ENCODE peak calls at places on chromosomes 12 and 14, in six cellular contexts. Q, U, N, Z, I and D are unnamed samples. For H3K36me3, the result is how much of the 10 kb centered on the place peaks cover.

GRCh38 chr12:1977109-1977508 is 27.1 kb downstream of the DCP1B start:
- DNase-seq in I (no peak), U (no peak), Q (no peak), N (no peak), Z (no peak), D (no peak)

GRCh38 chr12:77615331-77615730 is 215.4 kb upstream of the NAV3 start:
- DNase-seq in Q (no peak), U (peak), N (no peak), Z (no peak), I (no peak), D (peak)

GRCh38 chr14:59464651-59465569 is at the start of gene GPR135:
- DNase-seq in I (peak), N (no peak), Z (peak), U (peak), Q (peak), D (peak)

GRCh38 chr12:116194935-116195431 is 82.5 kb downstream of the MED13L start:
- DNase-seq in Q (no peak), N (peak), Z (no peak), I (no peak), U (no peak), D (no peak)

GRCh38 chr12:5335059-5335458 is 96.8 kb upstream of the NTF3 start:
- DNase-seq in N (no peak), Z (no peak), U (peak), I (no peak), Q (no peak), D (peak)

GRCh38 chr14:22980672-22981089 is 1.7 kb downstream of the AJUBA start:
- DNase-seq in U (peak), I (no peak), N (no peak), Z (no peak), Q (peak), D (peak)

GRCh38 chr14:92362781-92363235 is 39.8 kb downstream of the SLC24A4 start:
- DNase-seq in Q (no peak), U (no peak), N (no peak), I (no peak), Z (peak), D (peak)

GRCh38 chr12:30888241-30888640 is 38.3 kb upstream of the TSPAN11 start:
- DNase-seq in U (no peak), Z (no peak), Q (no peak), N (no peak), I (no peak), D (no peak)

GRCh38 chr12:78797201-78797931 is 67.2 kb upstream of the SYT1 start:
- DNase-seq in Z (peak), Q (no peak), I (peak), U (peak), N (no peak), D (peak)

GRCh38 chr12:67436230-67436629 is 167.1 kb downstream of the CAND1 start:
- DNase-seq in U (no peak), Q (no peak), N (no peak), Z (peak), I (no peak), D (no peak)

GRCh38 chr14:68250950-68251765 is 431.6 kb downstream of the RAD51B start:
- DNase-seq in U (peak), Z (no peak), N (no peak), Q (no peak), I (no peak), D (no peak)

GRCh38 chr14:32259368-32260013 is 56.4 kb upstream of the RNU6-8 start:
- DNase-seq in U (peak), I (peak), Z (peak), N (peak), Q (peak), D (peak)

GRCh38 chr14:96614528-96614927 is 112.3 kb downstream of the PAPOLA start:
- DNase-seq in Z (no peak), I (no peak), U (no peak), Q (no peak), N (no peak), D (no peak)

GRCh38 chr14:20194101-20194500 is 3.4 kb downstream of the OR11G2 start:
- DNase-seq in I (no peak), Z (no peak), N (no peak), U (no peak), Q (no peak), D (no peak)

GRCh38 chr12:42935756-42936155 is 346.2 kb upstream of the PRICKLE1 start:
- DNase-seq in Z (peak), Q (no peak), N (no peak), I (peak), U (peak), D (peak)

GRCh38 chr12:90858261-90858660 is 96.7 kb downstream of the CCER1 start:
- DNase-seq in Q (peak), U (peak), Z (peak), I (peak), N (no peak), D (no peak)

DNA sequence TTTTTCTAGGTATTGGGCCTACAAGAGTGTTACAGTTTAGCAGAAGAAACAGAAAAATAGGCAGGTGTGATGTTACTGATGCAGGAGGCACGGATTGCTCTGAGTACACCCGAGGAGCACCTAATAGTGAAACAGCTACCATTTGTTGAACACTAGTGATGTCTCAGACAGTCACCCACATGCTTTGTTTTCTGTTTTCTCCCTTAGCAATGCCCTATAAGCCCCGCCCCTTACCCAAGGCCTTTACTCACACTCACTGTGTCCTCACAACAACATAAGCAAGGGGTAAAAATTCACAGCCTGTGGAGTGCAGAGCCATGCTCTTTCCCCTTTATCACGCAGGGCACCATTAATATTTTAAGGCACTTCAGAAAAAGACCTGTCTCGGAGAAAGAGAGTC is 25.7 kb downstream of the MAPK1IP1L start:
- DNase-seq in N (no peak), Q (peak), Z (no peak), I (no peak), U (peak), D (peak)
- H3K4me3 ChIP-seq in N (no peak), Q (peak), Z (no peak), I (no peak), U (no peak), D (no peak)

DNA sequence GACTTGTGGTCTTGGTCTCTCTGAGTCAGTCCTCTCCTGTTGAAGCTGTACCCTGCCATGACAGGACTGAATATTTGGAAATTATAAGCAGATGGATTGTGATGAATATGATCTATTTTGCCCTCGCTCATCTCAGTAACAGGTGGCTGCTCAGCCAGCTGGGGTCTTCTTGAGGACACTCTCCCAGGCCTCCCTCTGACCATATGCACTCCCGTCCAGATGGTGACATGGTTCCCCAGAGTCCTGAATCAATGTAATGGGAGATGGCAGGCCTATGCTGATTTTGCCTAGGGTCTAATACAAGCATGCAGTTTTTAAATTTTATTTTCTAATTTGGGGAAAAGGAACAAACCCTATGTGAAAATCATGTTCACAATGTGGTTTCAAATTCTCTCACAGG is 63.1 kb upstream of the TRHDE start:
- DNase-seq in I (no peak), Z (no peak), Q (no peak), U (no peak), N (no peak), D (no peak)
- H3K9ac ChIP-seq in I (no peak), Z (no peak), Q (no peak), U (no peak), N (no peak), D (no peak)

GRCh38 chr14:81480741-81481140 is 52.9 kb downstream of the SEL1L start:
- DNase-seq in Q (no peak), U (no peak), Z (no peak), N (no peak), I (no peak), D (no peak)
- H3K36me3 ChIP-seq in Q (half or more), U (under half), Z (under half), N (under half), I (under half), D (half or more)

GRCh38 chr14:103084021-103084919 is at the start of gene LBHD2:
- DNase-seq in Q (no peak), N (no peak), I (no peak), Z (no peak), U (no peak), D (peak)
- H3K4me3 ChIP-seq in Q (peak), N (no peak), I (no peak), Z (no peak), U (no peak), D (no peak)